ENCODE peak calls at places on chromosome 14, in nine cellular contexts. C is neural progenitor cell; D is OCI-LY7; I is fibroblast of lung; K is left ventricle myocardium inferior; Z is CD4-positive, alpha-beta memory T cell; A is A549; P is colonic mucosa; J is SK-N-SH. X is an unnamed sample. For H3K9me3 and H3K4me1, the result is how much of the 10 kb centered on the place peaks cover.

GRCh38 chr14:87049886-87050820 is 942.8 kb downstream of the GALC start:
- DNase-seq in C (peak), D (peak), I (peak), K (no peak), Z (peak), A (peak), P (no peak), J (peak), X (peak)

GRCh38 chr14:20332946-20333782 is at the start of gene CCNB1IP1:
- DNase-seq in C (peak), D (peak), I (peak), K (peak), Z (peak), A (peak), P (peak), J (peak), X (no peak)

GRCh38 chr14:62614117-62614516 is 431.1 kb downstream of the KCNH5 start:
- DNase-seq in C (peak), D (no peak), I (no peak), K (no peak), Z (no peak), A (no peak), P (no peak), J (no peak), X (no peak)

GRCh38 chr14:52068741-52069616 is at the start of gene NID2:
- DNase-seq in C (peak), D (no peak), I (peak), K (peak), Z (peak), A (peak), P (peak), J (peak), X (peak)

GRCh38 chr14:74083784-74084276 is 423 bp downstream of the ALDH6A1 start:
- DNase-seq in C (no peak), D (peak), I (no peak), K (no peak), Z (no peak), A (no peak), P (no peak), J (no peak), X (no peak)

GRCh38 chr14:71650187-71650586 is 282.0 kb upstream of the RGS6 start:
- DNase-seq in C (no peak), D (no peak), I (no peak), K (no peak), Z (no peak), A (no peak), P (no peak), J (no peak), X (no peak)

GRCh38 chr14:23209651-23210423 is 26.4 kb upstream of the SLC7A8 start:
- DNase-seq in C (no peak), D (no peak), I (peak), K (no peak), Z (no peak), A (no peak), P (no peak), J (no peak), X (no peak)

GRCh38 chr14:63300854-63301253 is 17.9 kb downstream of the GPHB5 start:
- DNase-seq in C (no peak), D (no peak), I (no peak), K (no peak), Z (no peak), A (no peak), P (no peak), J (no peak), X (no peak)

GRCh38 chr14:24337824-24338175 is 2.0 kb downstream of the RIPK3 start:
- DNase-seq in C (no peak), D (no peak), I (no peak), K (no peak), Z (no peak), A (no peak), P (no peak), J (no peak), X (no peak)

GRCh38 chr14:67387195-67387594 is 24.8 kb downstream of the PLEK2 start:
- DNase-seq in C (no peak), D (no peak), I (no peak), K (no peak), Z (no peak), A (no peak), P (no peak), J (no peak), X (no peak)

GRCh38 chr14:67934851-67935250 is 115.3 kb downstream of the RAD51B start:
- DNase-seq in C (no peak), D (no peak), I (no peak), K (no peak), Z (no peak), A (no peak), P (no peak), J (no peak), X (no peak)

GRCh38 chr14:69611264-69612013 is at the start of gene SUSD6:
- DNase-seq in C (peak), D (peak), I (peak), K (peak), Z (peak), A (peak), P (peak), J (peak), X (peak)

GRCh38 chr14:93708311-93708734 is 80.0 kb downstream of the PRIMA1 start:
- DNase-seq in C (no peak), D (no peak), I (no peak), K (no peak), Z (no peak), A (no peak), P (no peak), J (no peak), X (no peak)

GRCh38 chr14:57150449-57150848 is 118.3 kb downstream of the EXOC5 start:
- DNase-seq in C (no peak), D (no peak), I (no peak), K (no peak), Z (no peak), A (no peak), P (no peak), J (no peak), X (no peak)

GRCh38 chr14:65137648-65138317 is 35.5 kb upstream of the MAX start:
- DNase-seq in C (no peak), D (no peak), I (no peak), K (no peak), Z (no peak), A (no peak), P (no peak), J (no peak), X (no peak)

GRCh38 chr14:72615511-72616121 is 278.3 kb downstream of the DPF3 start:
- DNase-seq in C (no peak), D (no peak), I (peak), K (no peak), Z (no peak), A (no peak), P (peak), J (no peak), X (no peak)

GRCh38 chr14:78997811-78998210 is 827.6 kb downstream of the NRXN3 start:
- DNase-seq in C (no peak), D (no peak), I (peak), K (no peak), Z (no peak), A (no peak), P (no peak), J (peak), X (no peak)

GRCh38 chr14:81474156-81474492 is 59.5 kb downstream of the SEL1L start:
- DNase-seq in C (no peak), D (peak), I (no peak), K (no peak), Z (no peak), A (no peak), P (no peak), J (no peak), X (no peak)

DNA sequence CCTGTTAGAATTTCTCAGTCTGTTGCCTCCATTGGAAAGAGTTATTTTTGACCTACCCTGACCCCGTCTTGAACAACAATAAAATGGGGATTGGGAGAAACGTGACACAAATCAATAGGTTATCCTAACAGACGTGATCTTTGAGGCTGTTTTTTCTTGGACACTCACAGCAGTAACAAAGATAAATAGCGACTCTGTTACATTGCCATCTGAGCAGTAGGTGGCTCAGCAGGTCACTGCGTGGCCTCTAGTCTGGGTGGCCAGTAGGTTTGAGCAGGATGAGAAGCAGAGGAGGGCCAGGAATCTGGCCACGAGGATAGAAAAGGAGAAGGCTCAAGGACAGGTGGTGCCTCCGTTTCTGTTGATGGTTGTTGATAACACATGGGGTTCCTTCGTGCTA is 101.4 kb downstream of the GPATCH2L start:
- DNase-seq in C (no peak), D (no peak), I (no peak), K (no peak), Z (no peak), A (no peak), P (no peak), J (no peak), X (no peak)
- H3K4me3 ChIP-seq in C (no peak), D (no peak), I (no peak), K (no peak), Z (no peak), A (no peak), P (no peak), J (no peak), X (no peak)

GRCh38 chr14:25955772-25956171 is 642.1 kb downstream of the NOVA1 start:
- DNase-seq in C (no peak), D (no peak), I (no peak), K (no peak), Z (no peak), A (no peak), P (no peak), J (no peak), X (no peak)
- H3K9me3 ChIP-seq in C (under half), D (under half), I (under half), K (under half), Z (under half), A (under half), P (under half), J (under half), X (under half)

GRCh38 chr14:100144996-100145646 is 14.3 kb downstream of the DEGS2 start:
- DNase-seq in C (no peak), D (no peak), I (no peak), K (no peak), Z (no peak), A (no peak), P (peak), J (no peak), X (no peak)

GRCh38 chr14:100142073-100143040 is 17.1 kb downstream of the DEGS2 start:
- DNase-seq in C (no peak), D (no peak), I (no peak), K (peak), Z (no peak), A (no peak), P (peak), J (peak), X (peak)

GRCh38 chr14:100143934-100144333 is 15.5 kb downstream of the DEGS2 start:
- DNase-seq in C (no peak), D (no peak), I (no peak), K (no peak), Z (no peak), A (no peak), P (no peak), J (no peak), X (peak)

GRCh38 chr14:100144645-100144995 is 14.8 kb downstream of the DEGS2 start:
- DNase-seq in C (no peak), D (no peak), I (no peak), K (no peak), Z (no peak), A (no peak), P (no peak), J (no peak), X (no peak)

DNA sequence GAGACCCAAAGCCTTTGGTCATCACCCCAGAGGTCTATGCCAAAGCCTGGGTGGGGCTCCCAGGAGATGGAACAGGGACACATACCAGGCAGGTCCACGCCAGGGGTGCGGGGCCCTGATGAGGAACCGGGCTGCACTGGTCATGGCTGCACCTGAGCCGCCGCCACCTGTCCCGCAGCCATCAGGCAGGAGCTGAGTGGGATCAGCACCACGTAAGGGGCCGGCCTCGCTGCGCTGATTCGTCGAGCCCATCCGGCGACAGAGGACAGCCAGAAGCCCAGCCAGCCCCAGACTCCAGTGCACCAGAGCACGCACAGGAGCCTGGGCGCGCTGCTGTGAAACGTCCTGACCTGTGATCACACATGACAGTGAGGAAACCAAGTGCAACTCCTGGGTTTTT is 15.9 kb downstream of the DEGS2 start:
- DNase-seq in C (no peak), D (no peak), I (no peak), K (no peak), Z (no peak), A (no peak), P (no peak), J (no peak), X (no peak)
- H3K4me1 ChIP-seq in C (under half), D (under half), I (under half), K (under half), Z (under half), A (under half), P (half or more), J (under half), X (under half)

GRCh38 chr14:34318014-34318413 is 144.0 kb downstream of the SPTSSA start:
- DNase-seq in C (no peak), D (no peak), I (no peak), K (no peak), Z (no peak), A (no peak), P (no peak), J (no peak), X (no peak)
- H3K4me3 ChIP-seq in C (no peak), D (no peak), I (no peak), K (no peak), Z (no peak), A (no peak), P (no peak), J (no peak), X (no peak)

DNA sequence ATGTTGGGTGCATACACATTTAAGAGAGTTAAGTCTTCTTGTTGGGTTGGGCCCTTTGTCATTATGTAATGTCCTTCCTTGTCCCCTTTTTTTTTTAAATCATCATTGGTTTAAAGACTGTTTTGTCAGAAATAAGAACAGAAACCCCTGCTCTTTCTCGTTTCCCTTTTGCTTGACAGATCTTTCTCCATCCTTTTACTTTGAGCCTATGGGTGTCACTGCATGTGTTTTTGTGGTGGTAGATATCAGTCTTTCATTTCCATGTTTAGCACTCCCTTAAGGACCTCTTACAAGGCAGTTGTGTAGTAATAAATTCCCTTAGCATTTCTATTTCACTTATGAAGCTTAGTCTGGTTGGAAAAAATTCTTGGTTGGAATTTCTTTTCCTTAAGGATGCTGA is 47.4 kb downstream of the RTN1 start:
- DNase-seq in C (no peak), D (no peak), I (no peak), K (no peak), Z (no peak), A (no peak), P (no peak), J (no peak), X (no peak)
- H3K9me3 ChIP-seq in C (under half), D (under half), I (under half), K (under half), Z (under half), A (under half), P (under half), J (under half), X (under half)

DNA sequence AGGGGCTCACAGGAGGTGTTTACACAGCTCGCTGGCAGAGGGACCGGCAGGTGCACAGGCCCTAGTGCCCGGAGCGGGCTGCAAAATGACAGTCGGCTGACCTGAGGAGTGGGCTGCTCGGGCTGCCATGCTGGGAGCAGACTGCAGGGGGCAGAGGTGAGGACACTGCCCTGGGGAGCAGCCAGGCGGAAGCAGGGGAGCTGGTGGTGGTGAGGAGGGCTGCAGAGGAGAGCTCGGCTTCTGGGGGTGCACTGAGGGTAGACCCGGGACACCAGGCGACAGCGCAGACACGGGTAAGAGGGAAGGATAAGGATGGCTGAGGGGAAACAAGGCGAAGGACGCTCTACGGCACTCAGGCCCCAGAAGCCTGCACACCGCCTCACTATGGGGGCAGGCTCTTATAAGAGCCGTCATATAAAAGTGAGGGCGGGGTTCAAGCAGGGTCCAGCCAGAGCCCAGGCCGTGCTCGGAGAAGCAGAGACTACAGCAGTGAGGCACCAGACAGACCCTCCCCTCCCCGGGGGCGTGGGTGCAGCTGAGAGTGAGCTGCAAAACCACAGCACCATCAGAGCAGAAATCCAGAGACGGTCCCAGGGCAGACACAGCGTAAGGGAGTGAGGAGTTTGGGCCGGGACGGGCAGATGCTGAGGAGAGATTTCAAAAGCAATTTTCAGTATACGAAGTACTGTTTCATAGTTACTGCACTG is 62.5 kb downstream of the CCDC88C start:
- DNase-seq in C (peak), D (peak), I (no peak), K (no peak), Z (peak), A (peak), P (peak), J (peak), X (no peak)
- H3K4me1 ChIP-seq in C (under half), D (half or more), I (under half), K (under half), Z (half or more), A (under half), P (under half), J (under half), X (under half)

GRCh38 chr14:55074662-55075061 is 23.2 kb downstream of the MAPK1IP1L start:
- DNase-seq in C (no peak), D (peak), I (peak), K (no peak), Z (no peak), A (no peak), P (no peak), J (no peak), X (no peak)
- H3K4me3 ChIP-seq in C (no peak), D (peak), I (no peak), K (no peak), Z (no peak), A (no peak), P (no peak), J (no peak), X (no peak)